ENCODE peak calls at places on chromosomes 11 and 22, in nine cellular contexts. O is CD8-positive, alpha-beta memory T cell; I is choroid plexus epithelial cell; S is neuronal stem cell; W is prostate gland; K is tibial artery; L is Peyer's patch; H is astrocyte of the spinal cord; M is neural progenitor cell. D is an unnamed sample.
A peak's percentile ranks its signal among the peaks of the same experiment; 100 is the strongest.

GRCh38 chr11:95788921-95789505 is 569 bp downstream of the FAM76B start:
- DNase-seq in S (peak; percentile 54), O (peak; percentile 15), I (peak; percentile 54), W (peak; percentile 6), K (no peak), M (peak; percentile 80), L (peak; percentile 49), H (peak; percentile 46), D (peak; percentile 45)

GRCh38 chr11:73200256-73200655 is 17.8 kb upstream of the P2RY2 start:
- DNase-seq in I (peak; percentile 66), H (no peak), L (no peak), S (no peak), M (peak; percentile 42), O (no peak), W (no peak), K (peak; percentile 53), D (no peak)

GRCh38 chr11:117064275-117064674 is 34.0 kb downstream of the SIK3 start:
- DNase-seq in O (no peak), L (no peak), H (peak; percentile 50), I (peak; percentile 60), W (no peak), M (no peak), K (no peak), S (no peak), D (peak; percentile 66)

GRCh38 chr11:123206671-123207421 is 11.8 kb upstream of the CLMP start:
- DNase-seq in I (no peak), S (peak; percentile 33), O (no peak), K (no peak), M (peak; percentile 48), W (no peak), L (no peak), H (no peak), D (peak; percentile 64)

GRCh38 chr11:125091247-125091876 is 20.1 kb downstream of the TMEM218 start:
- DNase-seq in I (peak; percentile 87), L (no peak), W (no peak), K (no peak), O (no peak), S (peak; percentile 71), H (peak; percentile 83), M (peak; percentile 89), D (peak; percentile 67)

GRCh38 chr22:45335021-45335818 is 25.5 kb downstream of the FAM118A start:
- DNase-seq in H (no peak), O (no peak), W (peak; percentile 81), I (peak; percentile 14), M (peak; percentile 66), S (no peak), K (no peak), L (no peak), D (no peak)

GRCh38 chr11:127023991-127024390 is 23.4 kb upstream of the KIRREL3 start:
- DNase-seq in W (no peak), K (no peak), I (no peak), O (no peak), M (no peak), S (no peak), L (no peak), H (no peak), D (no peak)

GRCh38 chr11:64638017-64638664 is 47.1 kb downstream of the SLC22A12 start:
- DNase-seq in M (peak; percentile 70), K (no peak), I (no peak), L (peak; percentile 56), O (no peak), H (no peak), W (no peak), S (no peak), D (no peak)

GRCh38 chr11:77126861-77127673 is 979 bp upstream of the MYO7A start:
- DNase-seq in L (peak; percentile 76), H (peak; percentile 33), M (peak; percentile 76), W (no peak), O (peak; percentile 49), S (peak; percentile 64), I (peak; percentile 59), K (no peak), D (peak; percentile 30)

GRCh38 chr11:77129069-77129840 is 1.2 kb downstream of the MYO7A start:
- DNase-seq in M (no peak), K (no peak), W (no peak), I (no peak), O (no peak), L (no peak), S (no peak), H (no peak), D (no peak)

GRCh38 chr11:77127969-77128691 is at the start of gene MYO7A:
- DNase-seq in I (peak; percentile 45), O (no peak), M (peak; percentile 77), W (no peak), H (no peak), K (peak; percentile 85), S (peak; percentile 37), L (peak; percentile 65), D (no peak)

GRCh38 chr11:77126156-77126775 is 1.8 kb upstream of the MYO7A start:
- DNase-seq in W (no peak), H (no peak), L (no peak), K (no peak), S (no peak), M (no peak), O (no peak), I (no peak), D (no peak)

DNA sequence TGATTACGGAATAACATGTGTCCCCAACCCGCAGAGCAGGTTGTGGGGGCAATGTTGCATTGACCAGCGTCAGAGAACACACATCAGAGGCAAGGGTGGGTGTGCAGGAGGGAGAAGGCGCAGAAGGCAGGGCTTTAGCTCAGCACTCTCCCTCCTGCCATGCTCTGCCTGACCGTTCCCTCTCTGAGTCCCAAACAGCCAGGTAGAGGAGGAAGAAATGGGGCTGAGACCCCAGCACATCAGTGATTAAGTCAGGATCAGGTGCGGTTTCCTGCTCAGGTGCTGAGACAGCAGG is 425 bp upstream of the MYO7A start:
- DNase-seq in I (no peak), H (no peak), K (no peak), M (peak; percentile 41), S (no peak), W (no peak), L (no peak), O (no peak), D (no peak)
- H3K4me3 ChIP-seq in I (peak overlapping the region; percentile 57), H (no peak overlapping the region), K (peak overlapping the region; percentile 52), M (peak overlapping the region; percentile 55), S (peak overlapping the region; percentile 18), W (peak overlapping the region; percentile 21), L (peak overlapping the region; percentile 2), O (peak overlapping the region; percentile 61), D (no peak overlapping the region)

GRCh38 chr11:67303989-67304411 is 670 bp downstream of the SSH3 start:
- DNase-seq in H (no peak), W (no peak), K (peak; percentile 69), L (peak; percentile 66), S (no peak), O (no peak), M (no peak), I (no peak), D (no peak)

GRCh38 chr11:67301951-67302516 is 1.3 kb upstream of the SSH3 start:
- DNase-seq in M (peak; percentile 71), O (no peak), W (peak; percentile 76), S (no peak), I (peak; percentile 94), H (peak; percentile 76), K (peak; percentile 79), L (peak; percentile 77), D (peak; percentile 28)

GRCh38 chr11:67301313-67301921 is 1.9 kb upstream of the SSH3 start:
- DNase-seq in M (no peak), L (no peak), K (peak; percentile 62), S (no peak), H (no peak), O (no peak), W (no peak), I (no peak), D (no peak)

GRCh38 chr11:67303132-67303988 is at the start of gene SSH3:
- DNase-seq in H (peak; percentile 54), M (peak; percentile 87), W (peak; percentile 81), I (peak; percentile 54), S (peak; percentile 61), L (peak; percentile 92), O (peak; percentile 52), K (peak; percentile 89), D (peak; percentile 32)

DNA sequence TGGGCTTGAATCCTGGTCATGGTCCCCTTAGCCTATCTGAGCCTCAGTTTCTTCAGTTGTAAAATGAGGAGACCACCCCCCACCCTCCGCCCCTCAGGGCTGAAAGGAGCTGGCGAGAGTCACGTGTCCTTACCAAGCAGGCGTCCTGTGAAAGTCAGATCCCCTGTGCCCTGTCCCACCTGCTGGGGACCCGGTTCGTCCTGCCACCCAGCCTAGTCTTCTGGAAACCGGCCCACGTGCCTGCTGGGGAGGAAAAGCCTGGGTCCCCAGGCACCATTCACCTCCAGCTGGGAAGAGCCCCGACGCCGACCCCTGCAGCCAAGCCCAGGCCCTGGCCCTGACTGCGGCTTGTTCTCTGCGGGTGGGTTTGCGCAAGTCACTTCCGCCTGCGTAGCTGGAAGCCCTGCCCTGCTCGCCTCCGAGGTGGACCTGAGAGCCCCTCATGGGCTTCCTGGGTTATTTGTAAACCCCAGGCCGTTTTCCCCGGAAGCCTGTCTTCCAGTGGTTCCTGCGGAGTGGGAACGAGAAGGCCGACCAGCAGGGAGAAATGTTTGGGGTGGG is 679 bp upstream of the SSH3 start:
- DNase-seq in I (peak; percentile 88), O (no peak), M (peak; percentile 78), H (peak; percentile 70), W (no peak), S (no peak), L (peak; percentile 69), K (peak; percentile 73), D (no peak)
- H3K4me3 ChIP-seq in I (peak overlapping the region; percentile 79), O (peak overlapping the region; percentile 45), M (peak overlapping the region; percentile 65), H (peak overlapping the region; percentile 53), W (peak overlapping the region; percentile 85), S (peak overlapping the region; percentile 95), L (peak overlapping the region; percentile 87), K (peak overlapping the region; percentile 79), D (peak overlapping the region; percentile 60)

GRCh38 chr11:115051938-115052590 is 373.7 kb downstream of the NXPE2 start:
- DNase-seq in S (no peak), H (no peak), I (no peak), L (no peak), M (no peak), O (no peak), K (no peak), W (no peak), D (no peak)

GRCh38 chr11:115052601-115053000 is 374.3 kb downstream of the NXPE2 start:
- DNase-seq in M (no peak), I (no peak), S (no peak), K (no peak), L (no peak), O (no peak), W (no peak), H (no peak), D (no peak)

GRCh38 chr11:115042002-115042401 is 363.7 kb downstream of the NXPE2 start:
- DNase-seq in O (no peak), W (no peak), H (no peak), M (no peak), S (no peak), I (no peak), K (no peak), L (no peak), D (no peak)

DNA sequence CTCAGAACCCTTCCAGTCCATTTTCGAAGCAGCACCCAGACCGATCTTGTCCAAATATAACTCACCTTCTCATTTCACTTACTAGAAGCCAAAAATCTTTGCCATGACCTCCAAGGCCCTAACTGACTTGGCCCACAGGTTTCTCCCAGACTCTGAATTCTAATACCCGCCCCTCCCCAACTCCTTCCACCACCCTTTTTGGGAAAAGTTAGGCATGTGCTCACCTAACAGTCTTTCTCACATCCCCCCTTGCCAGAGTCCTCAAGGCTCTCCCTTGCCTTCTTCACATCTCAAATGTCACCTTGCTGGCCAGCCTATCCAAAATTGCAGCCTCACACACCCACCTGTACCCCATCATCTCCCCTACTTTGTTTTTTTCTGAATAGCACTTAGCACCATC is 369.3 kb downstream of the NXPE2 start:
- DNase-seq in W (no peak), L (no peak), O (no peak), S (no peak), H (no peak), I (no peak), K (no peak), M (no peak), D (no peak)
- H3K4me3 ChIP-seq in W (no peak overlapping the region), L (no peak overlapping the region), O (no peak overlapping the region), S (no peak overlapping the region), H (no peak overlapping the region), I (no peak overlapping the region), K (no peak overlapping the region), M (no peak overlapping the region), D (no peak overlapping the region)

GRCh38 chr11:33157103-33158027 is 3.9 kb downstream of the CSTF3 start:
- DNase-seq in H (no peak), M (no peak), K (no peak), I (peak; percentile 34), S (no peak), L (no peak), W (no peak), O (no peak), D (peak; percentile 36)
- H3K4me3 ChIP-seq in H (no peak overlapping the region), M (peak overlapping the region; percentile 89), K (no peak overlapping the region), I (no peak overlapping the region), S (no peak overlapping the region), L (no peak overlapping the region), W (no peak overlapping the region), O (no peak overlapping the region), D (no peak overlapping the region)

D was measured in fibroblast of mammary gland.